ENCODE peak calls at places on chromosome 5, in five cellular contexts. E is colonic mucosa, Y is spleen, M is adipocyte, A is stomach. W is an unnamed sample.

GRCh38 chr5:54514269-54514668 is 3.3 kb upstream of the SNX18 start:
- DNase-seq in E (no peak), Y (no peak), M (no peak), A (no peak), W (no peak)

GRCh38 chr5:150394103-150394502 is 18.6 kb downstream of the CD74 start:
- DNase-seq in E (no peak), Y (no peak), M (peak; percentile 18), A (no peak), W (no peak)

GRCh38 chr5:100691085-100691484 is 155.9 kb downstream of the FAM174A start:
- DNase-seq in E (no peak), Y (no peak), M (no peak), A (no peak), W (no peak)

GRCh38 chr5:72063219-72063819 is 44.0 kb upstream of the MAP1B start:
- DNase-seq in E (no peak), Y (no peak), M (peak; percentile 37), A (no peak), W (no peak)

GRCh38 chr5:26649000-26649399 is 389.4 kb downstream of the CDH9 start:
- DNase-seq in E (no peak), Y (no peak), M (no peak), A (no peak), W (no peak)

GRCh38 chr5:145858929-145859328 is 13.9 kb downstream of the GRXCR2 start:
- DNase-seq in E (no peak), Y (no peak), M (peak; percentile 10), A (no peak), W (no peak)

GRCh38 chr5:399296-400281 is 43.4 kb upstream of the EXOC3 start:
- DNase-seq in E (peak; percentile 45), Y (peak; percentile 95), M (peak; percentile 99), A (peak; percentile 74), W (peak; percentile 68)

GRCh38 chr5:154117050-154117449 is 73.5 kb upstream of the GALNT10 start:
- DNase-seq in E (no peak), Y (no peak), M (no peak), A (no peak), W (no peak)

GRCh38 chr5:149397530-149397929 is 18.4 kb upstream of the IL17B start:
- DNase-seq in E (no peak), Y (no peak), M (no peak), A (no peak), W (no peak)

GRCh38 chr5:151231359-151231758 is 7.5 kb upstream of the CCDC69 start:
- DNase-seq in E (no peak), Y (no peak), M (no peak), A (no peak), W (no peak)

GRCh38 chr5:107665036-107665435 is 5.7 kb downstream of the EFNA5 start:
- DNase-seq in E (no peak), Y (no peak), M (no peak), A (no peak), W (no peak)

GRCh38 chr5:13478831-13479465 is 465.5 kb downstream of the DNAH5 start:
- DNase-seq in E (no peak), Y (no peak), M (peak; percentile 31), A (peak; percentile 50), W (no peak)

GRCh38 chr5:39760385-39761198 is 335.8 kb upstream of the DAB2 start:
- DNase-seq in E (no peak), Y (no peak), M (peak; percentile 92), A (no peak), W (no peak)

GRCh38 chr5:150846651-150847333 is 471 bp downstream of the IRGM start:
- DNase-seq in E (peak; percentile 66), Y (peak; percentile 67), M (peak; percentile 88), A (no peak), W (peak; percentile 70)

GRCh38 chr5:84379749-84380148 is 4.9 kb downstream of the EDIL3 start:
- DNase-seq in E (no peak), Y (no peak), M (peak; percentile 72), A (no peak), W (no peak)

GRCh38 chr5:53479656-53480473 is 564 bp upstream of the FST start:
- DNase-seq in E (peak; percentile 52), Y (peak; percentile 78), M (peak; percentile 79), A (peak; percentile 52), W (no peak)

GRCh38 chr5:9774472-9775079 is 144.4 kb upstream of the TAS2R1 start:
- DNase-seq in E (no peak), Y (no peak), M (peak; percentile 16), A (no peak), W (no peak)

GRCh38 chr5:148387325-148387724 is 3.6 kb downstream of the FBXO38 start:
- DNase-seq in E (no peak), Y (no peak), M (peak; percentile 33), A (no peak), W (no peak)

GRCh38 chr5:12246016-12246415 is 341.8 kb upstream of the CTNND2 start:
- DNase-seq in E (no peak), Y (no peak), M (no peak), A (no peak), W (no peak)

GRCh38 chr5:174436805-174437204 is 287.6 kb upstream of the MSX2 start:
- DNase-seq in E (no peak), Y (no peak), M (no peak), A (no peak), W (no peak)

GRCh38 chr5:26569241-26569928 is 469.0 kb downstream of the CDH9 start:
- DNase-seq in E (no peak), Y (peak; percentile 70), M (no peak), A (no peak), W (no peak)

GRCh38 chr5:115271295-115272060 is 8.8 kb upstream of the PGGT1B start:
- DNase-seq in E (no peak), Y (no peak), M (no peak), A (no peak), W (no peak)

GRCh38 chr5:115366223-115366622 is 69.8 kb upstream of the CCDC112 start:
- DNase-seq in E (no peak), Y (no peak), M (peak; percentile 94), A (no peak), W (no peak)

GRCh38 chr5:160930361-160930760 is 78.3 kb upstream of the ATP10B start:
- DNase-seq in E (no peak), Y (no peak), M (no peak), A (no peak), W (no peak)

GRCh38 chr5:148687427-148687826 is 33.1 kb upstream of the HTR4 start:
- DNase-seq in E (peak; percentile 41), Y (no peak), M (no peak), A (no peak), W (peak; percentile 4)

GRCh38 chr5:73890569-73890968 is 264.6 kb downstream of the ARHGEF28 start:
- DNase-seq in E (no peak), Y (no peak), M (no peak), A (no peak), W (no peak)

GRCh38 chr5:153661897-153662296 is 171.4 kb downstream of the GRIA1 start:
- DNase-seq in E (no peak), Y (no peak), M (no peak), A (no peak), W (no peak)

GRCh38 chr5:74679968-74680367 is 5.1 kb upstream of the HEXB start:
- DNase-seq in E (no peak), Y (no peak), M (no peak), A (no peak), W (no peak)

GRCh38 chr5:109329296-109330252 is 80.2 kb downstream of the PJA2 start:
- DNase-seq in E (no peak), Y (no peak), M (peak; percentile 66), A (no peak), W (no peak)

GRCh38 chr5:97192580-97193421 is 9.8 kb upstream of the RIOK2 start:
- DNase-seq in E (no peak), Y (no peak), M (no peak), A (no peak), W (no peak)

GRCh38 chr5:83006683-83007283 is 70.4 kb downstream of the TMEM167A start:
- DNase-seq in E (no peak), Y (no peak), M (no peak), A (no peak), W (no peak)

GRCh38 chr5:83007755-83008154 is 69.4 kb downstream of the TMEM167A start:
- DNase-seq in E (no peak), Y (no peak), M (no peak), A (no peak), W (no peak)

GRCh38 chr5:83015676-83016075 is 61.5 kb downstream of the TMEM167A start:
- DNase-seq in E (no peak), Y (no peak), M (peak; percentile 11), A (no peak), W (no peak)

GRCh38 chr5:83009408-83009807 is 67.8 kb downstream of the TMEM167A start:
- DNase-seq in E (no peak), Y (no peak), M (no peak), A (no peak), W (no peak)

GRCh38 chr5:83011990-83012389 is 65.2 kb downstream of the TMEM167A start:
- DNase-seq in E (no peak), Y (no peak), M (no peak), A (no peak), W (peak; percentile 66)
- H3K4me3 ChIP-seq in E (no peak overlapping the region), Y (no peak overlapping the region), M (no peak overlapping the region), A (no peak overlapping the region), W (no peak overlapping the region)

GRCh38 chr5:181058786-181059296 is 18.8 kb downstream of the BTNL9 start:
- DNase-seq in E (no peak), Y (no peak), M (no peak), A (no peak), W (no peak)
- H3K4me3 ChIP-seq in E (no peak overlapping the region), Y (no peak overlapping the region), M (no peak overlapping the region), A (no peak overlapping the region), W (no peak overlapping the region)

GRCh38 chr5:139481122-139481533 is 1.4 kb downstream of the STING1 start:
- DNase-seq in E (peak; percentile 55), Y (peak; percentile 78), M (no peak), A (no peak), W (no peak)
- H3K4me3 ChIP-seq in E (peak overlapping the region; percentile 46), Y (peak overlapping the region; percentile 58), M (peak overlapping the region; percentile 82), A (peak overlapping the region; percentile 39), W (no peak overlapping the region)

GRCh38 chr5:31798168-31798567 is 159.2 kb downstream of the PDZD2 start:
- DNase-seq in E (no peak), Y (no peak), M (no peak), A (no peak), W (no peak)
- H3K4me3 ChIP-seq in E (no peak overlapping the region), Y (no peak overlapping the region), M (no peak overlapping the region), A (no peak overlapping the region), W (no peak overlapping the region)

DNA sequence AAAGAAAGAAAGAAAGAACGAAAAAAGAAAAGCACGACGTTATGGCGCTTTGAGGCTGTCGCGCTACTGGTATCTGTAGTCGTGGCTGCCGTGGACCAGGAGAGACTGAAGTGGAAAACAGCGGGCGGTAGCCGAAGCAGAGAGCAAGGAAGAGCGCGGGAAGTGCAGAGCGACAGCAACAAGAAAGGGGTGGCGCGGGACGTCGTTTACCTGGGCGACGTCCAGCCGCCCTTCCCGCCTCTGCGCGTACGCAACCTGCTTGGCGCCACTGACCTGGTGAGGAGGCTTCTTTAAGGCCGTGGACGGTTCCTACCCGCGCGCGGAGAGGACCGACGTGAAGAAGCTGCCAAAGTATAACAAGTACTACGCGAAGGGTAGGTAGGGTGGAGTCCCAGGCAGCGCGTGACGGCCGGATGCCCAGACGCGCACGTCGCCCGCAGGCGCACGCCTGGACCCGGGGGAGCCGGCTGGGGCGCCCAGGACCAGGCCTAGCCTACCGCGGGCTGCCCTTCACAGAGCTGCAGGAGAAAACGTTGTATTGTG is 15.4 kb downstream of the CCL28 start:
- DNase-seq in E (peak; percentile 64), Y (peak; percentile 92), M (no peak), A (peak; percentile 66), W (no peak)
- H3K4me3 ChIP-seq in E (peak overlapping the region; percentile 39), Y (peak overlapping the region; percentile 56), M (peak overlapping the region; percentile 90), A (peak overlapping the region; percentile 53), W (peak overlapping the region; percentile 69)